ENCODE peak calls at places on chromosomes 16 and 17, in five cellular contexts. One of them, this sample, is unnamed.

GRCh38 chr16:86387461-86388440 is 122.6 kb upstream of the FOXF1 start:
- DNase-seq in esophagus squamous epithelium: no peak
- DNase-seq in mesendoderm: peak
- DNase-seq in AG04450: peak
- DNase-seq in hepatocyte: no peak
- DNase-seq in this sample: no peak

GRCh38 chr17:78013683-78014467 is 55.4 kb downstream of the TNRC6C start:
- DNase-seq in esophagus squamous epithelium: no peak
- DNase-seq in mesendoderm: peak
- DNase-seq in AG04450: peak
- DNase-seq in hepatocyte: peak
- DNase-seq in this sample: peak

GRCh38 chr16:85763616-85764015 is 12.7 kb upstream of the C16orf74 start:
- DNase-seq in esophagus squamous epithelium: no peak
- DNase-seq in mesendoderm: no peak
- DNase-seq in AG04450: no peak
- DNase-seq in hepatocyte: no peak
- DNase-seq in this sample: no peak

GRCh38 chr17:32912218-32912897 is 15.6 kb upstream of the TMEM98 start:
- DNase-seq in esophagus squamous epithelium: no peak
- DNase-seq in mesendoderm: peak
- DNase-seq in AG04450: peak
- DNase-seq in hepatocyte: peak
- DNase-seq in this sample: no peak

GRCh38 chr17:56973520-56973919 is 4.4 kb upstream of the SCPEP1 start:
- DNase-seq in esophagus squamous epithelium: no peak
- DNase-seq in mesendoderm: no peak
- DNase-seq in AG04450: no peak
- DNase-seq in hepatocyte: no peak
- DNase-seq in this sample: no peak

GRCh38 chr17:62950067-62950466 is 16.0 kb upstream of the TANC2 start:
- DNase-seq in esophagus squamous epithelium: no peak
- DNase-seq in mesendoderm: peak
- DNase-seq in AG04450: no peak
- DNase-seq in hepatocyte: peak
- DNase-seq in this sample: no peak

GRCh38 chr16:75534560-75535205 is 1.2 kb downstream of the CHST5 start:
- DNase-seq in esophagus squamous epithelium: no peak
- DNase-seq in mesendoderm: no peak
- DNase-seq in AG04450: no peak
- DNase-seq in hepatocyte: no peak
- DNase-seq in this sample: no peak

GRCh38 chr16:49492090-49492801 is 118.6 kb downstream of the C16orf78 start:
- DNase-seq in esophagus squamous epithelium: no peak
- DNase-seq in mesendoderm: peak
- DNase-seq in AG04450: no peak
- DNase-seq in hepatocyte: peak
- DNase-seq in this sample: peak

GRCh38 chr17:42667088-42667951 is 8.2 kb downstream of the TUBG2 start:
- DNase-seq in esophagus squamous epithelium: no peak
- DNase-seq in mesendoderm: no peak
- DNase-seq in AG04450: no peak
- DNase-seq in hepatocyte: peak
- DNase-seq in this sample: no peak

GRCh38 chr16:22018559-22018958 is 10.6 kb downstream of the MOSMO start:
- DNase-seq in esophagus squamous epithelium: no peak
- DNase-seq in mesendoderm: no peak
- DNase-seq in AG04450: no peak
- DNase-seq in hepatocyte: no peak
- DNase-seq in this sample: no peak

GRCh38 chr16:75726390-75726789 is at the start of gene CPHXL:
- DNase-seq in esophagus squamous epithelium: no peak
- DNase-seq in mesendoderm: no peak
- DNase-seq in AG04450: no peak
- DNase-seq in hepatocyte: no peak
- DNase-seq in this sample: no peak

GRCh38 chr17:5043524-5043923 is 8.3 kb upstream of the SLC52A1 start:
- DNase-seq in esophagus squamous epithelium: no peak
- DNase-seq in mesendoderm: peak
- DNase-seq in AG04450: no peak
- DNase-seq in hepatocyte: no peak
- DNase-seq in this sample: no peak

GRCh38 chr17:83160443-83161297 is 81.3 kb downstream of the METRNL start:
- DNase-seq in esophagus squamous epithelium: no peak
- DNase-seq in mesendoderm: no peak
- DNase-seq in AG04450: no peak
- DNase-seq in hepatocyte: no peak
- DNase-seq in this sample: no peak

GRCh38 chr17:29145289-29146058 is 34.7 kb downstream of the MYO18A start:
- DNase-seq in esophagus squamous epithelium: no peak
- DNase-seq in mesendoderm: peak
- DNase-seq in AG04450: no peak
- DNase-seq in hepatocyte: peak
- DNase-seq in this sample: no peak

GRCh38 chr16:25108054-25108453 is 3.5 kb upstream of the LCMT1 start:
- DNase-seq in esophagus squamous epithelium: no peak
- DNase-seq in mesendoderm: peak
- DNase-seq in AG04450: no peak
- DNase-seq in hepatocyte: no peak
- DNase-seq in this sample: no peak

GRCh38 chr16:9092963-9093477 is 1.6 kb downstream of the HAPSTR1 start:
- DNase-seq in esophagus squamous epithelium: no peak
- DNase-seq in mesendoderm: peak
- DNase-seq in AG04450: no peak
- DNase-seq in hepatocyte: peak
- DNase-seq in this sample: no peak

GRCh38 chr17:13561606-13562270 is 40.0 kb downstream of the HS3ST3A1 start:
- DNase-seq in esophagus squamous epithelium: no peak
- DNase-seq in mesendoderm: no peak
- DNase-seq in AG04450: peak
- DNase-seq in hepatocyte: no peak
- DNase-seq in this sample: no peak

GRCh38 chr17:40111221-40112128 is 10.3 kb upstream of the MSL1 start:
- DNase-seq in esophagus squamous epithelium: no peak
- DNase-seq in mesendoderm: peak
- DNase-seq in AG04450: peak
- DNase-seq in hepatocyte: peak
- DNase-seq in this sample: peak

GRCh38 chr17:6660765-6661463 is 9.4 kb downstream of the C17orf100 start:
- DNase-seq in esophagus squamous epithelium: no peak
- DNase-seq in mesendoderm: no peak
- DNase-seq in AG04450: no peak
- DNase-seq in hepatocyte: no peak
- DNase-seq in this sample: no peak

GRCh38 chr17:17728550-17729251 is 47.4 kb downstream of the RAI1 start:
- DNase-seq in esophagus squamous epithelium: no peak
- DNase-seq in mesendoderm: no peak
- DNase-seq in AG04450: no peak
- DNase-seq in hepatocyte: no peak
- DNase-seq in this sample: no peak

GRCh38 chr16:67733734-67734470 is 14.8 kb upstream of the GFOD2 start:
- DNase-seq in esophagus squamous epithelium: no peak
- DNase-seq in mesendoderm: no peak
- DNase-seq in AG04450: no peak
- DNase-seq in hepatocyte: no peak
- DNase-seq in this sample: no peak

GRCh38 chr16:22318690-22319358 is 21.6 kb downstream of the POLR3E start:
- DNase-seq in esophagus squamous epithelium: no peak
- DNase-seq in mesendoderm: peak
- DNase-seq in AG04450: no peak
- DNase-seq in hepatocyte: peak
- DNase-seq in this sample: no peak

GRCh38 chr16:23031508-23032098 is 117.6 kb downstream of the USP31 start:
- DNase-seq in esophagus squamous epithelium: no peak
- DNase-seq in mesendoderm: peak
- DNase-seq in AG04450: no peak
- DNase-seq in hepatocyte: no peak
- DNase-seq in this sample: no peak

GRCh38 chr16:87410958-87411357 is 18.8 kb downstream of the MAP1LC3B start:
- DNase-seq in esophagus squamous epithelium: no peak
- DNase-seq in mesendoderm: peak
- DNase-seq in AG04450: no peak
- DNase-seq in hepatocyte: no peak
- DNase-seq in this sample: no peak
- H3K27ac ChIP-seq in esophagus squamous epithelium: no peak
- H3K27ac ChIP-seq in mesendoderm: no peak
- H3K27ac ChIP-seq in AG04450: no peak
- H3K27ac ChIP-seq in hepatocyte: no peak
- H3K27ac ChIP-seq in this sample: no peak

GRCh38 chr17:45324336-45324735 is 7.5 kb upstream of the MAP3K14 start:
- DNase-seq in esophagus squamous epithelium: no peak
- DNase-seq in mesendoderm: no peak
- DNase-seq in AG04450: no peak
- DNase-seq in hepatocyte: no peak
- DNase-seq in this sample: no peak

GRCh38 chr17:45320349-45320930 is 3.6 kb upstream of the MAP3K14 start:
- DNase-seq in esophagus squamous epithelium: no peak
- DNase-seq in mesendoderm: no peak
- DNase-seq in AG04450: no peak
- DNase-seq in hepatocyte: no peak
- DNase-seq in this sample: no peak

GRCh38 chr17:45319239-45319703 is 2.5 kb upstream of the MAP3K14 start:
- DNase-seq in esophagus squamous epithelium: no peak
- DNase-seq in mesendoderm: peak
- DNase-seq in AG04450: no peak
- DNase-seq in hepatocyte: peak
- DNase-seq in this sample: no peak

GRCh38 chr17:45320931-45321461 is 4.2 kb upstream of the MAP3K14 start:
- DNase-seq in esophagus squamous epithelium: no peak
- DNase-seq in mesendoderm: peak
- DNase-seq in AG04450: peak
- DNase-seq in hepatocyte: peak
- DNase-seq in this sample: no peak

GRCh38 chr17:45322168-45322567 is 5.3 kb upstream of the MAP3K14 start:
- DNase-seq in esophagus squamous epithelium: no peak
- DNase-seq in mesendoderm: no peak
- DNase-seq in AG04450: no peak
- DNase-seq in hepatocyte: no peak
- DNase-seq in this sample: no peak
- H3K27ac ChIP-seq in esophagus squamous epithelium: no peak
- H3K27ac ChIP-seq in mesendoderm: no peak
- H3K27ac ChIP-seq in AG04450: no peak
- H3K27ac ChIP-seq in hepatocyte: no peak
- H3K27ac ChIP-seq in this sample: no peak

GRCh38 chr17:48910370-48910769 is 2.2 kb downstream of the UBE2Z start:
- DNase-seq in esophagus squamous epithelium: no peak
- DNase-seq in mesendoderm: no peak
- DNase-seq in AG04450: no peak
- DNase-seq in hepatocyte: no peak
- DNase-seq in this sample: peak

GRCh38 chr17:48912476-48912875 is 4.3 kb downstream of the UBE2Z start:
- DNase-seq in esophagus squamous epithelium: no peak
- DNase-seq in mesendoderm: no peak
- DNase-seq in AG04450: no peak
- DNase-seq in hepatocyte: no peak
- DNase-seq in this sample: no peak

GRCh38 chr17:48909796-48910195 is 1.6 kb downstream of the UBE2Z start:
- DNase-seq in esophagus squamous epithelium: no peak
- DNase-seq in mesendoderm: no peak
- DNase-seq in AG04450: no peak
- DNase-seq in hepatocyte: no peak
- DNase-seq in this sample: no peak

DNA sequence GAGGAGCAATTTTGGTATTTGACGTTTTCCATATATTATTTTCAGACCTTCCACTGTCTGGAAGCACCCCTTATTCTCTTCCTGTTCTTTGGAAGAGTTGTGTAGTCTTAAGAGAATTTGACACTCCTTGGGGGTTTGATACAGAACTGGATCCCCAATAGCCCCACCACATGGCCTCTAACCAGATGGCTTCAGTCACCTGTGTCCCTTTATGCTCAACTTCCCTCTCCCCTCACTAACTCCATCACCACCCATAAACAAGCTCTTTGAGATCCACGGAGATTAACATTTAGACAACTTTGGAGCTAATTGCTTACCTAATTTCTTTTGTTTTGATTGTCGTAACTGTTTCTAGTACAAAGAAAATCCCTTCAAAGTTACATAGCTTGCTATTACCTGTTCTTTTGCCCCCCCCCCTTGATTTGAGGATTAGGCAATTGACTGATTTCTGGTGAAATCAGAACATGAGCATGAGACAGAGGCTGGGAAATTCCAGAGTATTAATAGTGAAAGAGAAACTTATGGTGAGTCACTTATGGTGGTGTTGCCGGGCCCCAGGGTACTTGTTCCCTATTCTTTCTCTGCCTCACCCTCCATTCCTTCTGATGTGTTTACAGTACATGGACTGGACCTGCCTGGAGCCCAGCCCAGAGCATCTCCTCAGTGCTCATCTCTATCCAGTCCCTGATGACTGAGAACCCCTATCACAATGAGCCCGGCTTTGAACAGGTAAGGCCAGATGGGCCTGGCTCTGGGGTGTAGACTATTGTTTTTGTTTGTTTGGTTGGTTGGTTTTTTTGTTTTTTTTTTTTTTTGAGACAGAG is 7.5 kb downstream of the UBE2Z start:
- DNase-seq in esophagus squamous epithelium: no peak
- DNase-seq in mesendoderm: no peak
- DNase-seq in AG04450: peak
- DNase-seq in hepatocyte: peak
- DNase-seq in this sample: no peak
- H3K27ac ChIP-seq in esophagus squamous epithelium: peak
- H3K27ac ChIP-seq in mesendoderm: no peak
- H3K27ac ChIP-seq in AG04450: peak
- H3K27ac ChIP-seq in hepatocyte: peak
- H3K27ac ChIP-seq in this sample: peak

GRCh38 chr16:77761204-77761603 is 27.2 kb upstream of the VAT1L start:
- DNase-seq in esophagus squamous epithelium: no peak
- DNase-seq in mesendoderm: peak
- DNase-seq in AG04450: no peak
- DNase-seq in hepatocyte: no peak
- DNase-seq in this sample: no peak
- H3K27ac ChIP-seq in esophagus squamous epithelium: no peak
- H3K27ac ChIP-seq in mesendoderm: no peak
- H3K27ac ChIP-seq in AG04450: no peak
- H3K27ac ChIP-seq in hepatocyte: no peak
- H3K27ac ChIP-seq in this sample: no peak

DNA sequence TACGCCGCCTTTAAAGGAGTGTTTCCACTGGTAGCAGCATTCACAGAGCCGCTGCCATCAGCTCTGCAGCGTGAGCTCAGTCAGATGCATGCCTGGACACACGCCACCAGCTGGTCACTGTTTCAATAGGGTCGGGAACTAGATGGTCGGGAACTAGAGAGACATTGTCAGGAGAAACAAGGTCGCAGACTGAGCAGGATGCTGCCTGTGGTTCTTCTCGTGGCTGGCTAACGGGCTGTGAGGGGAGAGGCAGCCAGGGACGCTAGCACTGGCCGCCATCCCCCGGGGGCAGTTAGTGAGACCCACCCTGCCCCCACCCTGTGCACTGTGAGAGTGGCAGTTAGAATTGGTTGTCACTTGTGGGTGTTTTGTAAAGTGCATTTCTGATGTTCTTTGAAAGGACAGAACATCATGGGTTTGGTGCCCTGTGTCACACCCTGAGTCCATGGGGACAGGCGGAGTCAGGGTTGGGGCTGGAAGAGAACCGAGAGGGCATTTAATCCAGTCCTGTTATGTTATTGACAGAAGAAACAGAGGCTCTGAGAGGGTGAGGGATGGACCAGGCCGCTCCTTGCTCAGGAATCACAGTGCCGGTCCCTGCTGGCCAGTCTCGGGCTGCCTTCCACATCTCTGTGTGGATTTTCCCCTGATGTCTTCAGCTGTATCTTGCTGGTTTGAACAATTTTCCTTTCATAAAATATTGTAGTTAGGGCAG is 86.4 kb downstream of the SPECC1 start:
- DNase-seq in esophagus squamous epithelium: no peak
- DNase-seq in mesendoderm: peak
- DNase-seq in AG04450: no peak
- DNase-seq in hepatocyte: peak
- DNase-seq in this sample: peak
- H3K27ac ChIP-seq in esophagus squamous epithelium: peak
- H3K27ac ChIP-seq in mesendoderm: no peak
- H3K27ac ChIP-seq in AG04450: no peak
- H3K27ac ChIP-seq in hepatocyte: no peak
- H3K27ac ChIP-seq in this sample: peak